ENCODE peak calls at places on chromosomes 3 and 15, in seven cellular contexts. One of them, this sample, is unnamed.

GRCh38 chr3:9934235-9934621 is 594 bp downstream of the CRELD1 start:
- DNase-seq in fibroblast of mammary gland: peak
- DNase-seq in astrocyte of the spinal cord: no peak
- DNase-seq in CD8-positive, alpha-beta T cell: no peak
- DNase-seq in gastrocnemius medialis: no peak
- DNase-seq in ovary: peak
- DNase-seq in foreskin fibroblast: no peak
- DNase-seq in this sample: no peak

GRCh38 chr15:26870346-26870745 is 3.5 kb downstream of the GABRA5 start:
- DNase-seq in fibroblast of mammary gland: no peak
- DNase-seq in astrocyte of the spinal cord: no peak
- DNase-seq in CD8-positive, alpha-beta T cell: no peak
- DNase-seq in gastrocnemius medialis: no peak
- DNase-seq in ovary: no peak
- DNase-seq in foreskin fibroblast: no peak
- DNase-seq in this sample: no peak

GRCh38 chr3:60182697-60183096 is 1068.6 kb downstream of the FHIT start:
- DNase-seq in fibroblast of mammary gland: no peak
- DNase-seq in astrocyte of the spinal cord: no peak
- DNase-seq in CD8-positive, alpha-beta T cell: no peak
- DNase-seq in gastrocnemius medialis: no peak
- DNase-seq in ovary: no peak
- DNase-seq in foreskin fibroblast: no peak
- DNase-seq in this sample: no peak

GRCh38 chr3:126309162-126309561 is 48.0 kb downstream of the KLF15 start:
- DNase-seq in fibroblast of mammary gland: no peak
- DNase-seq in astrocyte of the spinal cord: no peak
- DNase-seq in CD8-positive, alpha-beta T cell: no peak
- DNase-seq in gastrocnemius medialis: no peak
- DNase-seq in ovary: peak
- DNase-seq in foreskin fibroblast: no peak
- DNase-seq in this sample: no peak

GRCh38 chr3:133747907-133748639 is 1.9 kb downstream of the TF start:
- DNase-seq in fibroblast of mammary gland: no peak
- DNase-seq in astrocyte of the spinal cord: no peak
- DNase-seq in CD8-positive, alpha-beta T cell: no peak
- DNase-seq in gastrocnemius medialis: no peak
- DNase-seq in ovary: no peak
- DNase-seq in foreskin fibroblast: no peak
- DNase-seq in this sample: no peak

GRCh38 chr3:52537726-52538421 is 1.5 kb downstream of the UQCC5 start:
- DNase-seq in fibroblast of mammary gland: no peak
- DNase-seq in astrocyte of the spinal cord: no peak
- DNase-seq in CD8-positive, alpha-beta T cell: no peak
- DNase-seq in gastrocnemius medialis: no peak
- DNase-seq in ovary: no peak
- DNase-seq in foreskin fibroblast: no peak
- DNase-seq in this sample: no peak

GRCh38 chr15:29822100-29822684 is at the start of gene TJP1:
- DNase-seq in fibroblast of mammary gland: peak
- DNase-seq in astrocyte of the spinal cord: peak
- DNase-seq in CD8-positive, alpha-beta T cell: no peak
- DNase-seq in gastrocnemius medialis: peak
- DNase-seq in ovary: peak
- DNase-seq in foreskin fibroblast: peak
- DNase-seq in this sample: peak

GRCh38 chr3:170469151-170470062 is 50.7 kb downstream of the CLDN11 start:
- DNase-seq in fibroblast of mammary gland: peak
- DNase-seq in astrocyte of the spinal cord: peak
- DNase-seq in CD8-positive, alpha-beta T cell: no peak
- DNase-seq in gastrocnemius medialis: no peak
- DNase-seq in ovary: no peak
- DNase-seq in foreskin fibroblast: peak
- DNase-seq in this sample: peak

GRCh38 chr3:17232442-17232841 is 347.7 kb downstream of the PLCL2 start:
- DNase-seq in fibroblast of mammary gland: no peak
- DNase-seq in astrocyte of the spinal cord: no peak
- DNase-seq in CD8-positive, alpha-beta T cell: no peak
- DNase-seq in gastrocnemius medialis: no peak
- DNase-seq in ovary: no peak
- DNase-seq in foreskin fibroblast: no peak
- DNase-seq in this sample: no peak

GRCh38 chr15:45205192-45205591 is 17.4 kb upstream of the SHF start:
- DNase-seq in fibroblast of mammary gland: peak
- DNase-seq in astrocyte of the spinal cord: peak
- DNase-seq in CD8-positive, alpha-beta T cell: no peak
- DNase-seq in gastrocnemius medialis: peak
- DNase-seq in ovary: no peak
- DNase-seq in foreskin fibroblast: peak
- DNase-seq in this sample: peak

GRCh38 chr15:68372291-68372811 is 59.6 kb downstream of the ITGA11 start:
- DNase-seq in fibroblast of mammary gland: peak
- DNase-seq in astrocyte of the spinal cord: peak
- DNase-seq in CD8-positive, alpha-beta T cell: no peak
- DNase-seq in gastrocnemius medialis: no peak
- DNase-seq in ovary: peak
- DNase-seq in foreskin fibroblast: peak
- DNase-seq in this sample: no peak

GRCh38 chr3:180909369-180910127 is 2.9 kb upstream of the FXR1 start:
- DNase-seq in fibroblast of mammary gland: no peak
- DNase-seq in astrocyte of the spinal cord: no peak
- DNase-seq in CD8-positive, alpha-beta T cell: no peak
- DNase-seq in gastrocnemius medialis: no peak
- DNase-seq in ovary: no peak
- DNase-seq in foreskin fibroblast: no peak
- DNase-seq in this sample: no peak

GRCh38 chr15:53716909-53717878 is 42.3 kb downstream of the WDR72 start:
- DNase-seq in fibroblast of mammary gland: peak
- DNase-seq in astrocyte of the spinal cord: peak
- DNase-seq in CD8-positive, alpha-beta T cell: no peak
- DNase-seq in gastrocnemius medialis: no peak
- DNase-seq in ovary: no peak
- DNase-seq in foreskin fibroblast: no peak
- DNase-seq in this sample: no peak

GRCh38 chr15:77002954-77003912 is 8.3 kb downstream of the PSTPIP1 start:
- DNase-seq in fibroblast of mammary gland: no peak
- DNase-seq in astrocyte of the spinal cord: no peak
- DNase-seq in CD8-positive, alpha-beta T cell: peak
- DNase-seq in gastrocnemius medialis: peak
- DNase-seq in ovary: no peak
- DNase-seq in foreskin fibroblast: no peak
- DNase-seq in this sample: no peak

GRCh38 chr3:41874022-41874421 is 87.9 kb downstream of the ULK4 start:
- DNase-seq in fibroblast of mammary gland: no peak
- DNase-seq in astrocyte of the spinal cord: no peak
- DNase-seq in CD8-positive, alpha-beta T cell: no peak
- DNase-seq in gastrocnemius medialis: no peak
- DNase-seq in ovary: no peak
- DNase-seq in foreskin fibroblast: no peak
- DNase-seq in this sample: no peak

GRCh38 chr3:50174947-50175524 is 16.4 kb upstream of the GNAT1 start:
- DNase-seq in fibroblast of mammary gland: no peak
- DNase-seq in astrocyte of the spinal cord: no peak
- DNase-seq in CD8-positive, alpha-beta T cell: no peak
- DNase-seq in gastrocnemius medialis: no peak
- DNase-seq in ovary: no peak
- DNase-seq in foreskin fibroblast: no peak
- DNase-seq in this sample: no peak

GRCh38 chr3:50292924-50293801 is 934 bp upstream of the IFRD2 start:
- DNase-seq in fibroblast of mammary gland: no peak
- DNase-seq in astrocyte of the spinal cord: no peak
- DNase-seq in CD8-positive, alpha-beta T cell: no peak
- DNase-seq in gastrocnemius medialis: peak
- DNase-seq in ovary: peak
- DNase-seq in foreskin fibroblast: no peak
- DNase-seq in this sample: no peak

GRCh38 chr3:97820780-97821179 is 1.0 kb upstream of the CRYBG3 start:
- DNase-seq in fibroblast of mammary gland: no peak
- DNase-seq in astrocyte of the spinal cord: no peak
- DNase-seq in CD8-positive, alpha-beta T cell: no peak
- DNase-seq in gastrocnemius medialis: no peak
- DNase-seq in ovary: no peak
- DNase-seq in foreskin fibroblast: no peak
- DNase-seq in this sample: no peak
- H3K4me3 ChIP-seq in fibroblast of mammary gland: peak
- H3K4me3 ChIP-seq in astrocyte of the spinal cord: no peak
- H3K4me3 ChIP-seq in CD8-positive, alpha-beta T cell: peak
- H3K4me3 ChIP-seq in gastrocnemius medialis: peak
- H3K4me3 ChIP-seq in ovary: no peak
- H3K4me3 ChIP-seq in foreskin fibroblast: peak
- H3K4me3 ChIP-seq in this sample: peak

DNA sequence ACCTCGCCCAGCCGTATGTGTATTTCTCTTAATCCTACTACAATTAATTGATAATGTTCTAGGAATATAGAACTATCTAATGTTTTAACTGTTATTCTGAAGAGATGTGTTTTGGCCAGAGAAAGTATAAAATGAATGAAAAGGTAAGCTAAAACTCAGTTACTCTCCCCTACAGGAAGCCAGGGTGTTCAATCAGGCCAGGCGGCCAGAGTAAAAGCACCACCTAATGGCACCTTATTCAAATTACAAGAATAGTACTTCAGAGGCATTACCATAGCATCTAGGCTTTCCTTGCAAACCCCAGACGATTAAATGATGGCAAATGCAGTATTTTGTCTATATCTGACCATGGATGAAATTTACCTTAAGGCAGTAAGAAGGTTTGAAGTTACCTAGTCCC is 10.4 kb downstream of the SLC12A8 start:
- DNase-seq in fibroblast of mammary gland: peak
- DNase-seq in astrocyte of the spinal cord: peak
- DNase-seq in CD8-positive, alpha-beta T cell: no peak
- DNase-seq in gastrocnemius medialis: no peak
- DNase-seq in ovary: no peak
- DNase-seq in foreskin fibroblast: peak
- DNase-seq in this sample: no peak
- TF ChIP-seq CTCF in fibroblast of mammary gland: peak
- TF ChIP-seq CTCF in astrocyte of the spinal cord: peak
- TF ChIP-seq CTCF in CD8-positive, alpha-beta T cell: no peak
- TF ChIP-seq CTCF in gastrocnemius medialis: no peak
- TF ChIP-seq CTCF in ovary: no peak
- TF ChIP-seq CTCF in foreskin fibroblast: no peak
- TF ChIP-seq CTCF in this sample: no peak

DNA sequence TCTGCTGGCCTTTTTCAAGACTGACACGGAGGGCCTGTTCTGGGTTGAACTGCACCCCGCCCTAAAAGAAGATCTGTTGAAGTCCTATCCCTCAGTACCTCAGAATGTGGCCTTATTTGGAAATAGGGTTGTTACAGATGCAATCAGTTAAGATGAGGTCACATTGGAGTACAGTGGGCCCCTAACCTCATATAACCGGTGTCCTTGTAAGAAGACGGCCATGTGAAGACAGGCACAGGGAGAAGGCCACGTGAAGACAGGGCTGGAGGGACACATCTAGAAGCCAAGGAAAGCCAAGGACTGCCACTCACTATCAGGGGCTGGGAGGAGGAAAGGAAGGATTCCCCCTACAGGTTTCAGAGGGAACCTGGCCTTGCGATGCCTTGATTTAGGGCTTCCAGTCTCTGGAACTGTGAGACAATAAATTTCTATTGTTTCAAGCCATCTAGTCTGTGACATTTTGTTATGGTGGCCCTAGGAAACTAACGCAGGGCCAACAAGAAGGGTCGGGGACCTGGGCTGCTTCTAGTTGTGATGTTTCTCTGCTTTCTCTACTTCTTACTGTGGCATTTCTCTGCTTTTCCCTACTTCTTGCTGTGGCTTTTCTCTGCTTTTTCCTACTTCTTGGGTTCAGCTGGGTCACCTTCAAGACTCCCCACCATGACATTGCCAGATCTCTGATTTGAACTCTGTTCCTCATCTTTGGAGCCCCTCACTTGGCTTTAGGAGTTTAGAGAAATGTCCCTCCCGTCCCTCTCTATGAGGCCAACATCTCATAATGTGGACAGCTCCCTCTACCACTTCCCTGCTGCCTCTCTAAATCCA is 4.8 kb upstream of the CCDC174 start:
- DNase-seq in fibroblast of mammary gland: no peak
- DNase-seq in astrocyte of the spinal cord: no peak
- DNase-seq in CD8-positive, alpha-beta T cell: no peak
- DNase-seq in gastrocnemius medialis: no peak
- DNase-seq in ovary: no peak
- DNase-seq in foreskin fibroblast: no peak
- DNase-seq in this sample: no peak
- H3K4me3 ChIP-seq in fibroblast of mammary gland: no peak
- H3K4me3 ChIP-seq in astrocyte of the spinal cord: no peak
- H3K4me3 ChIP-seq in CD8-positive, alpha-beta T cell: no peak
- H3K4me3 ChIP-seq in gastrocnemius medialis: no peak
- H3K4me3 ChIP-seq in ovary: no peak
- H3K4me3 ChIP-seq in foreskin fibroblast: no peak
- H3K4me3 ChIP-seq in this sample: no peak

GRCh38 chr15:40309344-40309862 is 1.7 kb upstream of the PLCB2 start:
- DNase-seq in fibroblast of mammary gland: no peak
- DNase-seq in astrocyte of the spinal cord: no peak
- DNase-seq in CD8-positive, alpha-beta T cell: no peak
- DNase-seq in gastrocnemius medialis: no peak
- DNase-seq in ovary: no peak
- DNase-seq in foreskin fibroblast: no peak
- DNase-seq in this sample: no peak

GRCh38 chr15:40308844-40309189 is 1.1 kb upstream of the PLCB2 start:
- DNase-seq in fibroblast of mammary gland: no peak
- DNase-seq in astrocyte of the spinal cord: no peak
- DNase-seq in CD8-positive, alpha-beta T cell: no peak
- DNase-seq in gastrocnemius medialis: no peak
- DNase-seq in ovary: no peak
- DNase-seq in foreskin fibroblast: no peak
- DNase-seq in this sample: no peak

GRCh38 chr15:40306371-40306770 is 1.4 kb downstream of the PLCB2 start:
- DNase-seq in fibroblast of mammary gland: no peak
- DNase-seq in astrocyte of the spinal cord: no peak
- DNase-seq in CD8-positive, alpha-beta T cell: no peak
- DNase-seq in gastrocnemius medialis: no peak
- DNase-seq in ovary: no peak
- DNase-seq in foreskin fibroblast: no peak
- DNase-seq in this sample: no peak

GRCh38 chr15:40306908-40307307 is 827 bp downstream of the PLCB2 start:
- DNase-seq in fibroblast of mammary gland: no peak
- DNase-seq in astrocyte of the spinal cord: no peak
- DNase-seq in CD8-positive, alpha-beta T cell: no peak
- DNase-seq in gastrocnemius medialis: no peak
- DNase-seq in ovary: no peak
- DNase-seq in foreskin fibroblast: no peak
- DNase-seq in this sample: no peak

DNA sequence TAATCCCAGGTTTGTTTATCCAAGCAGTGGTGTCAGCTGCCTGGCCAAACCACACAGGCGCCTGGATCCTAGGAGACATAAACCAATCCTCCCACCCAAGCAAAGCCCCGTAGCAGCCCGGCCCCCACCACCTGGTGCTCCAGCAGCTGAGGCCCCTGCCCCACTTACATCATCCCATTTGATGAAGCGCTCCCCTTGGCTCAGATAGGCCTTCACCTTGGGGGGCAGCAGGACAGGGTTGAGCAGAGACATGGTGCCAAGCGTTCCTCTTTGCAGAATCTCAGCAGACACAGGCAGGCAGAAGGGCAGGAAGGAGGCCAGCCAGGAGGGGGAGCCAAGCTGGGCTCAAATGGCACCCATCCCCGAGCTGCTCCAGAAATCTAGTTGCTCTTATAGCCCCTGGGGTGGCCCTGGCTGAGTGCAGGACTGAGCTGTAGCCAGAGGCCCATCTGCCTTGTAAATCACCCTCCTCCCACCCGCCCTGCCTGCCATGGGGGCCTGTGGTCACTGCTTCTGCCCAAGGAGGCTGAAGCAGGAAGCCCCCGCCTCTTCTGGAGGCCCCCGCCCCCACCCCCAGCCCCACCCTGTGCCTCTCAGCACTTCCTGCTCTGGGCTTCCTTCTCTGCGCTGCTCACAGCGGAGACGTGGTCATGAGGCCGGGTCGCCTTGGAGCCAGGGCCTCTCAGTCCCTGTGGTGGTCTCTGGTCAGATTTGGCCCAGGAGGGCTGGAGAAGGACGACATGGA is at the start of gene PLCB2:
- DNase-seq in fibroblast of mammary gland: no peak
- DNase-seq in astrocyte of the spinal cord: no peak
- DNase-seq in CD8-positive, alpha-beta T cell: peak
- DNase-seq in gastrocnemius medialis: peak
- DNase-seq in ovary: no peak
- DNase-seq in foreskin fibroblast: no peak
- DNase-seq in this sample: no peak
- TF ChIP-seq CTCF in fibroblast of mammary gland: no peak
- TF ChIP-seq CTCF in astrocyte of the spinal cord: peak
- TF ChIP-seq CTCF in CD8-positive, alpha-beta T cell: peak
- TF ChIP-seq CTCF in gastrocnemius medialis: no peak
- TF ChIP-seq CTCF in ovary: no peak
- TF ChIP-seq CTCF in foreskin fibroblast: no peak
- TF ChIP-seq CTCF in this sample: peak